ENCODE peak calls at places on chromosomes 1 and 21, in seven cellular contexts. S is COR-L47, N is posterior cingulate gyrus, I is suprapubic skin, D is neural crest cell, L is T-helper 2 cell, V is G401. T is an unnamed sample.

GRCh38 chr1:92404661-92405060 is 82.1 kb downstream of the GFI1 start:
- DNase-seq in S (no peak), N (no peak), I (no peak), D (no peak), L (no peak), V (no peak), T (no peak)

GRCh38 chr1:113686891-113687624 is 72.2 kb downstream of the PHTF1 start:
- DNase-seq in S (no peak), N (no peak), I (no peak), D (no peak), L (no peak), V (no peak), T (no peak)

GRCh38 chr1:114345930-114346479 is 165.0 kb downstream of the TRIM33 start:
- DNase-seq in S (no peak), N (no peak), I (no peak), D (peak; percentile 13), L (no peak), V (peak; percentile 35), T (peak; percentile 24)

GRCh38 chr1:237146247-237146646 is 104.3 kb downstream of the RYR2 start:
- DNase-seq in S (no peak), N (no peak), I (no peak), D (no peak), L (no peak), V (no peak), T (no peak)

GRCh38 chr1:185956881-185957280 is 222.7 kb downstream of the HMCN1 start:
- DNase-seq in S (peak; percentile 49), N (no peak), I (no peak), D (no peak), L (no peak), V (no peak), T (no peak)

GRCh38 chr1:228089520-228090380 is 7.2 kb downstream of the ARF1 start:
- DNase-seq in S (no peak), N (no peak), I (no peak), D (no peak), L (no peak), V (no peak), T (no peak)

GRCh38 chr1:42380617-42381423 is at the start of gene RIMKLA:
- DNase-seq in S (peak; percentile 87), N (peak; percentile 67), I (no peak), D (peak; percentile 57), L (peak; percentile 15), V (peak; percentile 79), T (peak; percentile 70)

GRCh38 chr1:159113783-159114182 is 37.2 kb upstream of the AIM2 start:
- DNase-seq in S (no peak), N (no peak), I (no peak), D (no peak), L (no peak), V (no peak), T (no peak)

GRCh38 chr1:158150512-158150911 is 30.2 kb upstream of the CD1D start:
- DNase-seq in S (no peak), N (no peak), I (no peak), D (no peak), L (no peak), V (peak; percentile 0), T (peak; percentile 62)

GRCh38 chr1:207814469-207814868 is 62.6 kb downstream of the CD46 start:
- DNase-seq in S (no peak), N (no peak), I (no peak), D (no peak), L (no peak), V (no peak), T (no peak)

GRCh38 chr1:246537887-246538286 is 28.2 kb downstream of the TFB2M start:
- DNase-seq in S (peak; percentile 60), N (no peak), I (no peak), D (no peak), L (no peak), V (no peak), T (no peak)

GRCh38 chr1:197424467-197424866 is 156.4 kb downstream of the CRB1 start:
- DNase-seq in S (no peak), N (no peak), I (no peak), D (no peak), L (no peak), V (no peak), T (no peak)

GRCh38 chr1:39187276-39188046 is 17.0 kb upstream of the MACF1 start:
- DNase-seq in S (no peak), N (no peak), I (no peak), D (no peak), L (no peak), V (no peak), T (no peak)

GRCh38 chr1:228510101-228510850 is 23.1 kb downstream of the RNF187 start:
- DNase-seq in S (peak; percentile 29), N (no peak), I (no peak), D (no peak), L (no peak), V (peak; percentile 84), T (no peak)

GRCh38 chr1:172551279-172551678 is 18.3 kb downstream of the SUCO start:
- DNase-seq in S (no peak), N (no peak), I (no peak), D (no peak), L (no peak), V (no peak), T (no peak)

GRCh38 chr21:29942033-29942432 is 2.2 kb upstream of the GRIK1 start:
- DNase-seq in S (no peak), N (no peak), I (no peak), D (no peak), L (no peak), V (no peak), T (no peak)

GRCh38 chr21:14989359-14989758 is 75.4 kb downstream of the NRIP1 start:
- DNase-seq in S (no peak), N (no peak), I (no peak), D (no peak), L (no peak), V (peak; percentile 53), T (no peak)

GRCh38 chr1:201649776-201650607 is 111.1 kb downstream of the NAV1 start:
- DNase-seq in S (peak; percentile 89), N (peak; percentile 84), I (peak; percentile 91), D (peak; percentile 63), L (no peak), V (peak; percentile 37), T (peak; percentile 90)

GRCh38 chr1:227379555-227379892 is 61.2 kb upstream of the CDC42BPA start:
- DNase-seq in S (no peak), N (no peak), I (no peak), D (no peak), L (no peak), V (no peak), T (no peak)

GRCh38 chr1:37033355-37034291 is 692 bp downstream of the GRIK3 start:
- DNase-seq in S (peak; percentile 20), N (no peak), I (no peak), D (no peak), L (no peak), V (no peak), T (no peak)

GRCh38 chr1:188660573-188660972 is 1817.1 kb downstream of the BRINP3 start:
- DNase-seq in S (no peak), N (no peak), I (no peak), D (no peak), L (no peak), V (no peak), T (no peak)

GRCh38 chr1:212618466-212619210 is 10.1 kb downstream of the ATF3 start:
- DNase-seq in S (no peak), N (no peak), I (no peak), D (no peak), L (no peak), V (no peak), T (no peak)

GRCh38 chr1:82225407-82226197 is 424.9 kb downstream of the ADGRL2 start:
- DNase-seq in S (peak; percentile 49), N (no peak), I (no peak), D (no peak), L (no peak), V (no peak), T (no peak)

GRCh38 chr1:66351913-66352312 is 182.0 kb upstream of the SGIP1 start:
- DNase-seq in S (no peak), N (no peak), I (no peak), D (no peak), L (peak; percentile 71), V (no peak), T (no peak)

GRCh38 chr1:8358897-8359616 is 41.1 kb downstream of the SLC45A1 start:
- DNase-seq in S (no peak), N (no peak), I (peak; percentile 66), D (no peak), L (no peak), V (no peak), T (no peak)

GRCh38 chr1:44719318-44719717 is 11.7 kb downstream of the RNU5D-1 start:
- DNase-seq in S (no peak), N (no peak), I (no peak), D (no peak), L (no peak), V (no peak), T (no peak)

T was measured in Ammon's horn.